ENCODE peak calls at places on chromosomes 16 and 17, in ten cellular contexts. One of them, this sample, is unnamed.
A peak's percentile ranks its signal among the peaks of the same experiment; 100 is the strongest.

GRCh38 chr16:2963074-2963610 is 933 bp upstream of the KREMEN2 start:
- DNase-seq in endothelial cell of umbilical vein: no peak
- DNase-seq in stomach: no peak
- DNase-seq in adrenal gland: no peak
- DNase-seq in IMR-90: no peak
- DNase-seq in prostate gland: no peak
- DNase-seq in tibial nerve: no peak
- DNase-seq in heart left ventricle: no peak
- DNase-seq in breast epithelium: no peak
- DNase-seq in body of pancreas: no peak
- DNase-seq in this sample: no peak

GRCh38 chr17:37745801-37746426 is 1.1 kb upstream of the HNF1B start:
- DNase-seq in endothelial cell of umbilical vein: no peak
- DNase-seq in stomach: no peak
- DNase-seq in adrenal gland: no peak
- DNase-seq in IMR-90: no peak
- DNase-seq in prostate gland: no peak
- DNase-seq in tibial nerve: no peak
- DNase-seq in heart left ventricle: no peak
- DNase-seq in breast epithelium: no peak
- DNase-seq in body of pancreas: peak; percentile 49
- DNase-seq in this sample: no peak

GRCh38 chr16:13936596-13937081 is 16.7 kb downstream of the ERCC4 start:
- DNase-seq in endothelial cell of umbilical vein: no peak
- DNase-seq in stomach: no peak
- DNase-seq in adrenal gland: peak; percentile 84
- DNase-seq in IMR-90: peak; percentile 69
- DNase-seq in prostate gland: peak; percentile 54
- DNase-seq in tibial nerve: no peak
- DNase-seq in heart left ventricle: no peak
- DNase-seq in breast epithelium: no peak
- DNase-seq in body of pancreas: peak; percentile 84
- DNase-seq in this sample: no peak

GRCh38 chr17:73118876-73119485 is 26.5 kb upstream of the SLC39A11 start:
- DNase-seq in endothelial cell of umbilical vein: no peak
- DNase-seq in stomach: no peak
- DNase-seq in adrenal gland: no peak
- DNase-seq in IMR-90: no peak
- DNase-seq in prostate gland: no peak
- DNase-seq in tibial nerve: no peak
- DNase-seq in heart left ventricle: no peak
- DNase-seq in breast epithelium: no peak
- DNase-seq in body of pancreas: peak; percentile 39
- DNase-seq in this sample: no peak

GRCh38 chr17:67629963-67630320 is 87.8 kb upstream of the NOL11 start:
- DNase-seq in endothelial cell of umbilical vein: peak; percentile 33
- DNase-seq in stomach: no peak
- DNase-seq in adrenal gland: peak; percentile 38
- DNase-seq in IMR-90: peak; percentile 75
- DNase-seq in prostate gland: no peak
- DNase-seq in tibial nerve: no peak
- DNase-seq in heart left ventricle: no peak
- DNase-seq in breast epithelium: no peak
- DNase-seq in body of pancreas: no peak
- DNase-seq in this sample: no peak

GRCh38 chr16:53529529-53529928 is 26.5 kb upstream of the AKTIP start:
- DNase-seq in endothelial cell of umbilical vein: no peak
- DNase-seq in stomach: no peak
- DNase-seq in adrenal gland: no peak
- DNase-seq in IMR-90: no peak
- DNase-seq in prostate gland: no peak
- DNase-seq in tibial nerve: no peak
- DNase-seq in heart left ventricle: no peak
- DNase-seq in breast epithelium: no peak
- DNase-seq in body of pancreas: no peak
- DNase-seq in this sample: no peak

GRCh38 chr17:33125552-33125950 is 133.9 kb downstream of the SPACA3 start:
- DNase-seq in endothelial cell of umbilical vein: no peak
- DNase-seq in stomach: no peak
- DNase-seq in adrenal gland: no peak
- DNase-seq in IMR-90: no peak
- DNase-seq in prostate gland: no peak
- DNase-seq in tibial nerve: no peak
- DNase-seq in heart left ventricle: no peak
- DNase-seq in breast epithelium: no peak
- DNase-seq in body of pancreas: no peak
- DNase-seq in this sample: no peak

GRCh38 chr16:67963325-67964321 is 4.8 kb downstream of the SLC12A4 start:
- DNase-seq in endothelial cell of umbilical vein: no peak
- DNase-seq in stomach: peak; percentile 34
- DNase-seq in adrenal gland: peak; percentile 66
- DNase-seq in IMR-90: no peak
- DNase-seq in prostate gland: no peak
- DNase-seq in tibial nerve: no peak
- DNase-seq in heart left ventricle: no peak
- DNase-seq in breast epithelium: no peak
- DNase-seq in body of pancreas: peak; percentile 53
- DNase-seq in this sample: no peak

GRCh38 chr17:50956750-50957523 is 90.8 kb upstream of the TOB1 start:
- DNase-seq in endothelial cell of umbilical vein: peak; percentile 44
- DNase-seq in stomach: peak; percentile 69
- DNase-seq in adrenal gland: peak; percentile 80
- DNase-seq in IMR-90: peak; percentile 54
- DNase-seq in prostate gland: peak; percentile 56
- DNase-seq in tibial nerve: no peak
- DNase-seq in heart left ventricle: peak; percentile 83
- DNase-seq in breast epithelium: peak; percentile 72
- DNase-seq in body of pancreas: peak; percentile 73
- DNase-seq in this sample: peak; percentile 71

GRCh38 chr17:83065660-83066542 is 13.5 kb upstream of the METRNL start:
- DNase-seq in endothelial cell of umbilical vein: no peak
- DNase-seq in stomach: peak; percentile 22
- DNase-seq in adrenal gland: no peak
- DNase-seq in IMR-90: no peak
- DNase-seq in prostate gland: no peak
- DNase-seq in tibial nerve: peak; percentile 8
- DNase-seq in heart left ventricle: peak; percentile 40
- DNase-seq in breast epithelium: peak; percentile 39
- DNase-seq in body of pancreas: peak; percentile 10
- DNase-seq in this sample: peak; percentile 44

GRCh38 chr17:13337864-13338371 is 263.8 kb downstream of the HS3ST3A1 start:
- DNase-seq in endothelial cell of umbilical vein: peak; percentile 18
- DNase-seq in stomach: no peak
- DNase-seq in adrenal gland: peak; percentile 52
- DNase-seq in IMR-90: peak; percentile 78
- DNase-seq in prostate gland: peak; percentile 6
- DNase-seq in tibial nerve: no peak
- DNase-seq in heart left ventricle: no peak
- DNase-seq in breast epithelium: no peak
- DNase-seq in body of pancreas: peak; percentile 16
- DNase-seq in this sample: no peak

GRCh38 chr17:11823862-11824261 is 173.4 kb downstream of the ZNF18 start:
- DNase-seq in endothelial cell of umbilical vein: no peak
- DNase-seq in stomach: no peak
- DNase-seq in adrenal gland: no peak
- DNase-seq in IMR-90: no peak
- DNase-seq in prostate gland: no peak
- DNase-seq in tibial nerve: no peak
- DNase-seq in heart left ventricle: no peak
- DNase-seq in breast epithelium: no peak
- DNase-seq in body of pancreas: no peak
- DNase-seq in this sample: no peak

GRCh38 chr17:1793447-1793806 is 31.6 kb downstream of the SERPINF1 start:
- DNase-seq in endothelial cell of umbilical vein: no peak
- DNase-seq in stomach: no peak
- DNase-seq in adrenal gland: no peak
- DNase-seq in IMR-90: peak; percentile 16
- DNase-seq in prostate gland: peak; percentile 46
- DNase-seq in tibial nerve: no peak
- DNase-seq in heart left ventricle: no peak
- DNase-seq in breast epithelium: no peak
- DNase-seq in body of pancreas: no peak
- DNase-seq in this sample: no peak

GRCh38 chr17:9410737-9411136 is 164.9 kb downstream of the STX8 start:
- DNase-seq in endothelial cell of umbilical vein: no peak
- DNase-seq in stomach: no peak
- DNase-seq in adrenal gland: no peak
- DNase-seq in IMR-90: no peak
- DNase-seq in prostate gland: no peak
- DNase-seq in tibial nerve: no peak
- DNase-seq in heart left ventricle: no peak
- DNase-seq in breast epithelium: no peak
- DNase-seq in body of pancreas: no peak
- DNase-seq in this sample: no peak

GRCh38 chr17:9410285-9410684 is 165.3 kb downstream of the STX8 start:
- DNase-seq in endothelial cell of umbilical vein: no peak
- DNase-seq in stomach: no peak
- DNase-seq in adrenal gland: no peak
- DNase-seq in IMR-90: no peak
- DNase-seq in prostate gland: no peak
- DNase-seq in tibial nerve: no peak
- DNase-seq in heart left ventricle: no peak
- DNase-seq in breast epithelium: no peak
- DNase-seq in body of pancreas: no peak
- DNase-seq in this sample: no peak

GRCh38 chr17:9408381-9408780 is 167.2 kb downstream of the STX8 start:
- DNase-seq in endothelial cell of umbilical vein: no peak
- DNase-seq in stomach: no peak
- DNase-seq in adrenal gland: no peak
- DNase-seq in IMR-90: peak; percentile 75
- DNase-seq in prostate gland: no peak
- DNase-seq in tibial nerve: no peak
- DNase-seq in heart left ventricle: no peak
- DNase-seq in breast epithelium: no peak
- DNase-seq in body of pancreas: no peak
- DNase-seq in this sample: no peak

GRCh38 chr17:9409026-9409425 is 166.6 kb downstream of the STX8 start:
- DNase-seq in endothelial cell of umbilical vein: no peak
- DNase-seq in stomach: no peak
- DNase-seq in adrenal gland: no peak
- DNase-seq in IMR-90: no peak
- DNase-seq in prostate gland: peak; percentile 43
- DNase-seq in tibial nerve: no peak
- DNase-seq in heart left ventricle: no peak
- DNase-seq in breast epithelium: no peak
- DNase-seq in body of pancreas: no peak
- DNase-seq in this sample: no peak

GRCh38 chr17:9409430-9409829 is 166.2 kb downstream of the STX8 start:
- DNase-seq in endothelial cell of umbilical vein: peak; percentile 26
- DNase-seq in stomach: no peak
- DNase-seq in adrenal gland: no peak
- DNase-seq in IMR-90: no peak
- DNase-seq in prostate gland: no peak
- DNase-seq in tibial nerve: no peak
- DNase-seq in heart left ventricle: no peak
- DNase-seq in breast epithelium: no peak
- DNase-seq in body of pancreas: no peak
- DNase-seq in this sample: no peak
- H3K27ac ChIP-seq in endothelial cell of umbilical vein: no peak overlapping the region
- H3K27ac ChIP-seq in stomach: no peak overlapping the region
- H3K27ac ChIP-seq in adrenal gland: no peak overlapping the region
- H3K27ac ChIP-seq in IMR-90: no peak overlapping the region
- H3K27ac ChIP-seq in prostate gland: peak overlapping the region; percentile 28
- H3K27ac ChIP-seq in tibial nerve: no peak overlapping the region
- H3K27ac ChIP-seq in heart left ventricle: no peak overlapping the region
- H3K27ac ChIP-seq in breast epithelium: peak overlapping the region; percentile 23
- H3K27ac ChIP-seq in body of pancreas: no peak overlapping the region
- H3K27ac ChIP-seq in this sample: no peak overlapping the region

GRCh38 chr17:9728005-9728404 is 63.4 kb downstream of the DHRS7C start:
- DNase-seq in endothelial cell of umbilical vein: no peak
- DNase-seq in stomach: no peak
- DNase-seq in adrenal gland: no peak
- DNase-seq in IMR-90: no peak
- DNase-seq in prostate gland: no peak
- DNase-seq in tibial nerve: no peak
- DNase-seq in heart left ventricle: no peak
- DNase-seq in breast epithelium: no peak
- DNase-seq in body of pancreas: no peak
- DNase-seq in this sample: no peak
- H3K4me3 ChIP-seq in endothelial cell of umbilical vein: no peak overlapping the region
- H3K4me3 ChIP-seq in stomach: no peak overlapping the region
- H3K4me3 ChIP-seq in adrenal gland: no peak overlapping the region
- H3K4me3 ChIP-seq in IMR-90: no peak overlapping the region
- H3K4me3 ChIP-seq in prostate gland: no peak overlapping the region
- H3K4me3 ChIP-seq in tibial nerve: no peak overlapping the region
- H3K4me3 ChIP-seq in heart left ventricle: no peak overlapping the region
- H3K4me3 ChIP-seq in breast epithelium: no peak overlapping the region
- H3K4me3 ChIP-seq in body of pancreas: no peak overlapping the region
- H3K4me3 ChIP-seq in this sample: no peak overlapping the region

GRCh38 chr17:75032896-75033294 is 13.9 kb downstream of the ATP5PD start:
- DNase-seq in endothelial cell of umbilical vein: peak; percentile 49
- DNase-seq in stomach: no peak
- DNase-seq in adrenal gland: peak; percentile 55
- DNase-seq in IMR-90: no peak
- DNase-seq in prostate gland: no peak
- DNase-seq in tibial nerve: no peak
- DNase-seq in heart left ventricle: no peak
- DNase-seq in breast epithelium: no peak
- DNase-seq in body of pancreas: peak; percentile 23
- DNase-seq in this sample: no peak

GRCh38 chr17:75031972-75032895 is 14.5 kb downstream of the ATP5PD start:
- DNase-seq in endothelial cell of umbilical vein: peak; percentile 43
- DNase-seq in stomach: peak; percentile 51
- DNase-seq in adrenal gland: peak; percentile 83
- DNase-seq in IMR-90: peak; percentile 84
- DNase-seq in prostate gland: peak; percentile 60
- DNase-seq in tibial nerve: peak; percentile 51
- DNase-seq in heart left ventricle: peak; percentile 69
- DNase-seq in breast epithelium: peak; percentile 69
- DNase-seq in body of pancreas: peak; percentile 60
- DNase-seq in this sample: peak; percentile 78

GRCh38 chr17:75033346-75034235 is 13.2 kb downstream of the ATP5PD start:
- DNase-seq in endothelial cell of umbilical vein: peak; percentile 93
- DNase-seq in stomach: peak; percentile 90
- DNase-seq in adrenal gland: peak; percentile 92
- DNase-seq in IMR-90: peak; percentile 90
- DNase-seq in prostate gland: peak; percentile 91
- DNase-seq in tibial nerve: peak; percentile 95
- DNase-seq in heart left ventricle: peak; percentile 93
- DNase-seq in breast epithelium: peak; percentile 95
- DNase-seq in body of pancreas: peak; percentile 94
- DNase-seq in this sample: peak; percentile 86

GRCh38 chr17:75036643-75037268 is 10.0 kb downstream of the ATP5PD start:
- DNase-seq in endothelial cell of umbilical vein: peak; percentile 85
- DNase-seq in stomach: peak; percentile 85
- DNase-seq in adrenal gland: peak; percentile 88
- DNase-seq in IMR-90: peak; percentile 77
- DNase-seq in prostate gland: peak; percentile 78
- DNase-seq in tibial nerve: peak; percentile 79
- DNase-seq in heart left ventricle: peak; percentile 91
- DNase-seq in breast epithelium: peak; percentile 67
- DNase-seq in body of pancreas: peak; percentile 66
- DNase-seq in this sample: peak; percentile 85

GRCh38 chr17:75034236-75034908 is 12.4 kb downstream of the ATP5PD start:
- DNase-seq in endothelial cell of umbilical vein: peak; percentile 88
- DNase-seq in stomach: peak; percentile 85
- DNase-seq in adrenal gland: peak; percentile 89
- DNase-seq in IMR-90: peak; percentile 85
- DNase-seq in prostate gland: peak; percentile 79
- DNase-seq in tibial nerve: peak; percentile 87
- DNase-seq in heart left ventricle: peak; percentile 90
- DNase-seq in breast epithelium: peak; percentile 89
- DNase-seq in body of pancreas: peak; percentile 92
- DNase-seq in this sample: peak; percentile 93
- TF ChIP-seq POLR2A in endothelial cell of umbilical vein: no peak
- TF ChIP-seq POLR2A in stomach: no peak
- TF ChIP-seq POLR2A in adrenal gland: peak; percentile 22
- TF ChIP-seq POLR2A in IMR-90: no peak
- TF ChIP-seq POLR2A in prostate gland: no peak
- TF ChIP-seq POLR2A in tibial nerve: no peak
- TF ChIP-seq POLR2A in heart left ventricle: no peak
- TF ChIP-seq POLR2A in breast epithelium: no peak
- TF ChIP-seq POLR2A in body of pancreas: no peak
- TF ChIP-seq POLR2A in this sample: no peak

GRCh38 chr16:75323198-75323597 is 71.8 kb upstream of the BCAR1 start:
- DNase-seq in endothelial cell of umbilical vein: no peak
- DNase-seq in stomach: no peak
- DNase-seq in adrenal gland: no peak
- DNase-seq in IMR-90: no peak
- DNase-seq in prostate gland: no peak
- DNase-seq in tibial nerve: no peak
- DNase-seq in heart left ventricle: no peak
- DNase-seq in breast epithelium: no peak
- DNase-seq in body of pancreas: no peak
- DNase-seq in this sample: no peak
- H3K27ac ChIP-seq in endothelial cell of umbilical vein: peak overlapping the region; percentile 33
- H3K27ac ChIP-seq in stomach: no peak overlapping the region
- H3K27ac ChIP-seq in adrenal gland: no peak overlapping the region
- H3K27ac ChIP-seq in IMR-90: no peak overlapping the region
- H3K27ac ChIP-seq in prostate gland: no peak overlapping the region
- H3K27ac ChIP-seq in tibial nerve: no peak overlapping the region
- H3K27ac ChIP-seq in heart left ventricle: no peak overlapping the region
- H3K27ac ChIP-seq in breast epithelium: no peak overlapping the region
- H3K27ac ChIP-seq in body of pancreas: no peak overlapping the region
- H3K27ac ChIP-seq in this sample: no peak overlapping the region

This sample was measured in Peyer's patch.